ENCODE peak calls at places on chromosomes 16 and 17, in four cellular contexts. M is colonic mucosa; Z is CD4-positive, alpha-beta T cell; B is CD8-positive, alpha-beta memory T cell. P is an unnamed sample. For H3K9me3, the result is how much of the 10 kb centered on the place peaks cover.

GRCh38 chr16:11312718-11313492 is 31.8 kb upstream of the PRM1 start:
- DNase-seq in Z (no peak), B (peak), M (peak), P (no peak)

GRCh38 chr16:89230210-89230609 is 12.7 kb downstream of the ZNF778 start:
- DNase-seq in M (no peak), B (no peak), Z (no peak), P (no peak)

GRCh38 chr16:505479-506245 is 21.9 kb upstream of the CAPN15 start:
- DNase-seq in B (no peak), Z (no peak), M (no peak), P (no peak)

GRCh38 chr17:47413872-47414271 is 90.1 kb downstream of the EFCAB13 start:
- DNase-seq in B (no peak), Z (no peak), M (no peak), P (no peak)

GRCh38 chr16:71426069-71426879 is 15.6 kb downstream of the TLE7 start:
- DNase-seq in Z (no peak), B (no peak), M (peak), P (no peak)

GRCh38 chr16:16828913-16829398 is 450.0 kb downstream of the NPIPA7 start:
- DNase-seq in Z (no peak), B (no peak), M (no peak), P (no peak)

GRCh38 chr16:56316545-56316944 is 108.8 kb downstream of the AMFR start:
- DNase-seq in M (no peak), Z (no peak), B (no peak), P (no peak)

GRCh38 chr17:907725-908124 is 71.9 kb downstream of the NXN start:
- DNase-seq in M (no peak), B (no peak), Z (no peak), P (no peak)

GRCh38 chr16:85619089-85619850 is 6.1 kb downstream of the GSE1 start:
- DNase-seq in B (no peak), Z (no peak), M (no peak), P (no peak)

GRCh38 chr16:82344157-82344556 is 174.1 kb upstream of the MPHOSPH6 start:
- DNase-seq in Z (no peak), M (no peak), B (no peak), P (no peak)

GRCh38 chr17:43645765-43646481 is 15.8 kb downstream of the MEOX1 start:
- DNase-seq in B (no peak), Z (peak), M (peak), P (peak)

GRCh38 chr17:29546834-29547233 is 20.0 kb downstream of the ABHD15 start:
- DNase-seq in Z (no peak), B (no peak), M (no peak), P (no peak)

GRCh38 chr17:42428141-42428944 is 5.3 kb upstream of the CAVIN1 start:
- DNase-seq in Z (no peak), M (peak), B (peak), P (peak)

GRCh38 chr17:65515959-65516948 is 45.2 kb downstream of the AXIN2 start:
- DNase-seq in B (no peak), M (no peak), Z (no peak), P (no peak)

GRCh38 chr16:70760221-70760620 is 40.7 kb downstream of the VAC14 start:
- DNase-seq in M (no peak), B (no peak), Z (no peak), P (no peak)

GRCh38 chr16:87267566-87267965 is 49.6 kb downstream of the C16orf95 start:
- DNase-seq in M (no peak), B (no peak), Z (no peak), P (no peak)

GRCh38 chr16:87741700-87742415 is 23.9 kb downstream of the KLHDC4 start:
- DNase-seq in B (no peak), M (no peak), Z (no peak), P (no peak)

GRCh38 chr17:67544364-67544763 is 167.3 kb downstream of the PITPNC1 start:
- DNase-seq in Z (no peak), M (no peak), B (no peak), P (no peak)

GRCh38 chr16:89946515-89946914 is 2.0 kb upstream of the DEF8 start:
- DNase-seq in B (no peak), Z (no peak), M (no peak), P (no peak)

GRCh38 chr17:47821424-47822379 is at the start of gene OSBPL7:
- DNase-seq in Z (peak), M (peak), B (peak), P (peak)

GRCh38 chr17:29929006-29929543 is 953 bp downstream of the SSH2 start:
- DNase-seq in B (no peak), Z (no peak), M (peak), P (no peak)

GRCh38 chr16:73735954-73736353 is 560.7 kb upstream of the PSMD7 start:
- DNase-seq in B (no peak), M (no peak), Z (no peak), P (no peak)

GRCh38 chr16:73737637-73738036 is 559.0 kb upstream of the PSMD7 start:
- DNase-seq in B (no peak), M (no peak), Z (no peak), P (no peak)

GRCh38 chr16:73732143-73732542 is 564.5 kb upstream of the PSMD7 start:
- DNase-seq in M (no peak), Z (no peak), B (no peak), P (no peak)

GRCh38 chr16:73732681-73733080 is 563.9 kb upstream of the PSMD7 start:
- DNase-seq in M (no peak), B (no peak), Z (no peak), P (no peak)

DNA sequence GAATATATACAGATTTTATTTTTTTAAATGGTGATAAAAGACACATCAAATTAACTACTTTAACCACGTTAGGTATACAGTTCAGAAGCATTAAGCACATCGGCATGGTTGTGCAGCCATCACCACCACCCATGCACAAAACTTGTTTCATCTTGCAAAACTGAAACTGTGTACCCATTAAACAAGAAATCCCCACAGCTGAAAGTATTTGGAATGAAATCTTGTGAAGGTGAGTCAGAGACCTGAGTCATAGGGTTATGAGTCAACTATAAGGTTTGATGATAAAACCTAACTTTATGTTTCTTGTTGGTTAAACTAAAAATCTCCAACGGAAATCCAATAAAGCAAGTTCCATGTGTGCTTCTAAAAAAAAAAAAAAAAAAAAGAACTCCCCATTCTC is 561.6 kb upstream of the PSMD7 start:
- DNase-seq in B (no peak), Z (no peak), M (no peak), P (no peak)
- H3K9me3 ChIP-seq in B (under half), Z (under half), M (under half), P (under half)

DNA sequence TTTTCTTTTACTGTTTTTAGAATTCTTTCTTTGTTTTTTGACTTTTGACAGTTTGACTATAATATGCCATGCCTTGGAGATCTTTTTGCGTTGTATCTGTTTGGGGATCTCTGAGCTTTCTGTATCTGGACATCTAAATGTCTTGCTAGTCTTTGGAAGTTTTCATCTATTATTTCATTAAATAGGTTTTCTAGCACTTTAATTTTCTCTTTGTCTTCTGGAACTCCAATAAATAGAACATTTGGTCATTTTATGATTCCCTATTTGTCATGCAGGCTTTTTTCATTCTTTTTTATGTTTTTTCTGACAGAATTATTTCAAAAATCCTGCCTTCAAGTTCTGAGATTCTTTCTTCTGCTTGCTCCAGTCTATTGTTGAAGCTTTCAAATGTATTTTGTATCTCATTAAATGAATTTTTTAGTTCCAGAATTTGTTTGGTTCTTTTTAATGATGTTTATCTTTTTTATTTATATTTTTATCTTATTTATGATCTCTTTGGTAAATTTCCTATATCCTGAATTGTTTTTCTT is 201.4 kb downstream of the CHD9NB start:
- DNase-seq in Z (no peak), M (no peak), B (no peak), P (no peak)
- H3K9me3 ChIP-seq in Z (under half), M (under half), B (under half), P (under half)

GRCh38 chr17:31657876-31658275 is 201.2 kb downstream of the COPRS start:
- DNase-seq in M (no peak), B (no peak), Z (no peak), P (no peak)

GRCh38 chr17:31660684-31661083 is 198.4 kb downstream of the COPRS start:
- DNase-seq in B (no peak), M (no peak), Z (no peak), P (no peak)

GRCh38 chr17:31663576-31663975 is 195.5 kb downstream of the COPRS start:
- DNase-seq in M (no peak), Z (no peak), B (no peak), P (no peak)
- H3K9me3 ChIP-seq in M (under half), Z (under half), B (under half), P (under half)

GRCh38 chr16:12602811-12603698 is 200.6 kb downstream of the CPPED1 start:
- DNase-seq in M (no peak), Z (no peak), B (no peak), P (no peak)
- H3K9me3 ChIP-seq in M (under half), Z (under half), B (under half), P (under half)

GRCh38 chr16:1731073-1731472 is 25.1 kb downstream of the MAPK8IP3 start:
- DNase-seq in M (no peak), B (no peak), Z (no peak), P (no peak)

GRCh38 chr16:1731603-1732002 is 25.6 kb downstream of the MAPK8IP3 start:
- DNase-seq in B (no peak), Z (no peak), M (no peak), P (no peak)

GRCh38 chr16:1732071-1732470 is 26.1 kb downstream of the MAPK8IP3 start:
- DNase-seq in M (no peak), Z (no peak), B (no peak), P (no peak)

GRCh38 chr16:1734123-1734522 is 28.1 kb downstream of the MAPK8IP3 start:
- DNase-seq in M (no peak), Z (no peak), B (no peak), P (no peak)

GRCh38 chr16:1734816-1735215 is 28.8 kb downstream of the MAPK8IP3 start:
- DNase-seq in B (no peak), Z (no peak), M (no peak), P (no peak)
- H3K9me3 ChIP-seq in B (under half), Z (under half), M (under half), P (under half)

GRCh38 chr16:35574011-35574410 is 2114.6 kb downstream of the TP53TG3F start:
- DNase-seq in B (no peak), Z (no peak), M (no peak), P (no peak)

GRCh38 chr16:35573407-35573806 is 2114.0 kb downstream of the TP53TG3F start:
- DNase-seq in B (no peak), Z (no peak), M (no peak), P (no peak)

GRCh38 chr16:35570946-35571345 is 2111.5 kb downstream of the TP53TG3F start:
- DNase-seq in Z (no peak), B (no peak), M (no peak), P (no peak)

GRCh38 chr16:35574454-35575431 is 2115.3 kb downstream of the TP53TG3F start:
- DNase-seq in M (no peak), B (no peak), Z (no peak), P (no peak)

GRCh38 chr16:35572186-35572585 is 2112.8 kb downstream of the TP53TG3F start:
- DNase-seq in Z (no peak), M (no peak), B (no peak), P (no peak)
- H3K9me3 ChIP-seq in Z (under half), M (under half), B (under half), P (under half)